ENCODE peak calls at places on chromosomes 12 and 14, in four cellular contexts. N, O, P and D are unnamed samples.
A peak's percentile ranks its signal among the peaks of the same experiment; 100 is the strongest.

GRCh38 chr12:7497661-7498060 is 5.9 kb downstream of the CD163 start:
- DNase-seq in N (no peak), O (no peak), P (no peak), D (no peak)

GRCh38 chr14:61517861-61518802 is 177.2 kb upstream of the HIF1A start:
- DNase-seq in N (no peak), O (no peak), P (no peak), D (no peak)

GRCh38 chr12:53197011-53197640 is 9.9 kb downstream of the ITGB7 start:
- DNase-seq in N (no peak), O (no peak), P (no peak), D (no peak)

GRCh38 chr12:94614288-94614721 is 36.1 kb downstream of the TMCC3 start:
- DNase-seq in N (no peak), O (no peak), P (no peak), D (no peak)

GRCh38 chr14:104891664-104892500 is 26.8 kb downstream of the CEP170B start:
- DNase-seq in N (no peak), O (peak; percentile 45), P (no peak), D (no peak)

GRCh38 chr12:125573293-125573692 is 508.1 kb downstream of the AACS start:
- DNase-seq in N (no peak), O (no peak), P (no peak), D (no peak)

GRCh38 chr12:128830505-128830893 is 6.7 kb upstream of the SLC15A4 start:
- DNase-seq in N (no peak), O (no peak), P (no peak), D (no peak)

GRCh38 chr12:112216223-112216622 is 90.9 kb downstream of the TRAFD1 start:
- DNase-seq in N (no peak), O (no peak), P (no peak), D (no peak)

GRCh38 chr12:32051511-32052299 is 54.9 kb upstream of the BICD1 start:
- DNase-seq in N (no peak), O (no peak), P (no peak), D (no peak)

DNA sequence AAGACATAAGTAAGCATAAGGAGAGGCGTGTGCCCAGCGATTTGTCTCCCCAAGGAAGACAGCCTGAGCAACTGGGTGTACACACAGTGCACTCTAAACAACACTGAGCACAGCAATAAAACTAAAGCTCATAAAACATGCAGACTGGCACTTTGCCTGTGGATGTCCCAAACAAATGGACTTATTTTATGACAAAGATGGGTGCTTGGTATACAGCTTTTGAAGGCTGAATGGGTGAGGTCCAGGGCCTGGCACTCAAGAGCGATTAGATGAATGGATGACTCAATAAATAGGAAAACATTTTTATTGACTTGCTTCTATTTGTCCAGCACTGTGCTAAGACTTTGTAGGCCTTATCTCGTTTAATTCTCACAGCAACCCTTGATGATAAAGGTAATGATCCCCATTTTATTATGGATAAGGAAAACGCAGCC is 28.5 kb downstream of the LGMN start:
- DNase-seq in N (no peak), O (no peak), P (no peak), D (no peak)
- H3K27ac ChIP-seq in N (peak overlapping the region; percentile 65), O (no peak overlapping the region), P (no peak overlapping the region), D (no peak overlapping the region)

GRCh38 chr14:70884595-70885342 is 22.5 kb upstream of the PCNX1 start:
- DNase-seq in N (no peak), O (no peak), P (no peak), D (no peak)

GRCh38 chr14:70882771-70883492 is 24.3 kb upstream of the PCNX1 start:
- DNase-seq in N (no peak), O (no peak), P (no peak), D (no peak)

GRCh38 chr14:70881549-70882174 is 25.6 kb upstream of the PCNX1 start:
- DNase-seq in N (no peak), O (no peak), P (no peak), D (no peak)

GRCh38 chr14:70873627-70874026 is 33.6 kb upstream of the PCNX1 start:
- DNase-seq in N (no peak), O (no peak), P (peak; percentile 28), D (no peak)

GRCh38 chr14:70879448-70879847 is 27.8 kb upstream of the PCNX1 start:
- DNase-seq in N (no peak), O (no peak), P (no peak), D (no peak)
- H3K27ac ChIP-seq in N (no peak overlapping the region), O (no peak overlapping the region), P (no peak overlapping the region), D (no peak overlapping the region)

GRCh38 chr12:127125607-127126259 is 1141.2 kb upstream of the TMEM132C start:
- DNase-seq in N (no peak), O (no peak), P (no peak), D (no peak)
- H3K27ac ChIP-seq in N (peak overlapping the region; percentile 59), O (no peak overlapping the region), P (peak overlapping the region; percentile 14), D (no peak overlapping the region)

GRCh38 chr12:50822082-50822481 is 20.6 kb upstream of the TMPRSS12 start:
- DNase-seq in N (no peak), O (no peak), P (no peak), D (no peak)
- H3K27ac ChIP-seq in N (no peak overlapping the region), O (no peak overlapping the region), P (no peak overlapping the region), D (no peak overlapping the region)

GRCh38 chr14:22509751-22510300 is 79.2 kb downstream of the DAD1 start:
- DNase-seq in N (no peak), O (no peak), P (peak; percentile 66), D (no peak)
- H3K27ac ChIP-seq in N (no peak overlapping the region), O (no peak overlapping the region), P (peak overlapping the region; percentile 38), D (peak overlapping the region; percentile 99)

DNA sequence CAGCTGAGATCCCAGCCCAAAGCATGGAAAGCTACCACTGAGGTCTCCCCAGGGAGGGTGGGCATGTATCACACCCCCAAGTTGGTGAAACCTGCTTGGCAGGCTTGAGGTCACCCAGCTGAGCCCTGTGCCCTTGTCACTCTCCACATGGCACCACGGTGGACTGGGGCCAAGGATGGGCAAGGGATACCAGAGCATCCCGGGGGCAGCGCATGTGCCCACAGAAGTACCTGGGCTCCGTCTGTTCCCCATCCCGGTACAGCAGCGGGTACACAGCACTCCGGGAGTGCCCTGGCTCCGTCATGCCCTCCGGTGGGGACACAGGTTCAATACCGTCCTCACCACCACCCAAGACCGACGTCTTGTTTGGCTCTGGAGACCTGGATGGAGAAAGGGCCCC is 38.0 kb downstream of the RFLNA start:
- DNase-seq in N (no peak), O (no peak), P (no peak), D (no peak)
- H3K27ac ChIP-seq in N (no peak overlapping the region), O (no peak overlapping the region), P (no peak overlapping the region), D (no peak overlapping the region)

DNA sequence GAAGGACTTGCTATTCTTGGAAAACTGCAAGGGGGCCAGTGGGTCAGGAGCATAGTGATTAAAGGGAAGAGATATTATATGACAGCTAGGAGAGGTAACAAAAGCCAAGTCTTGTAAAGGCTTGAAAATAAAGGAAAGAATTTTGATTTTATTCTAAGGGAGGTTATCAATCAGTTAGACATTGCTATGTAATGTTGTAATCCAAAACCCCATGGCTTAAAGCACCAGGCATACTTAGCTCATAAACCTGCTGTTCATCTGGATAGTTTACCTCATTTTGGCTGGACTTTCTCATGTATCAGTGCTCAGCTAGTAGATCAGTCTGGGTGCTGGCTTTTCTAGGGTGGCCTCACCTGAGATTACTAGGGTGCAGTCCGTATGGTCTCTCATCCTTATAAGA is 680.9 kb upstream of the LMO3 start:
- DNase-seq in N (no peak), O (no peak), P (no peak), D (no peak)
- H3K27ac ChIP-seq in N (no peak overlapping the region), O (no peak overlapping the region), P (no peak overlapping the region), D (no peak overlapping the region)